ENCODE peak calls at places on chromosomes 5 and 9, in five cellular contexts. H is T-helper 2 cell, X is HTR-8/SVneo, S is right lobe of liver, T is right cardiac atrium. Z is an unnamed sample.

GRCh38 chr5:134592141-134592746 is 40.4 kb downstream of the SAR1B start:
- DNase-seq in H (no peak), X (no peak), S (no peak), T (no peak), Z (no peak)

GRCh38 chr5:9188131-9188530 is 357.7 kb downstream of the SEMA5A start:
- DNase-seq in H (no peak), X (no peak), S (no peak), T (no peak), Z (no peak)

GRCh38 chr5:179883163-179883562 is 24.5 kb downstream of the TBC1D9B start:
- DNase-seq in H (no peak), X (no peak), S (no peak), T (no peak), Z (no peak)

GRCh38 chr9:80932181-80932580 is 757.2 kb downstream of the TLE1 start:
- DNase-seq in H (no peak), X (no peak), S (no peak), T (no peak), Z (no peak)

GRCh38 chr9:115395511-115396021 is 277.6 kb upstream of the TNC start:
- DNase-seq in H (no peak), X (no peak), S (no peak), T (no peak), Z (peak)

GRCh38 chr9:13352451-13352979 is 73.0 kb upstream of the MPDZ start:
- DNase-seq in H (no peak), X (no peak), S (no peak), T (no peak), Z (no peak)

GRCh38 chr9:125430161-125430485 is 168.5 kb downstream of the GAPVD1 start:
- DNase-seq in H (no peak), X (no peak), S (no peak), T (no peak), Z (no peak)

GRCh38 chr5:173501922-173502321 is 114.5 kb downstream of the BOD1 start:
- DNase-seq in H (no peak), X (no peak), S (no peak), T (no peak), Z (no peak)

GRCh38 chr5:134458234-134458633 is 46.6 kb upstream of the CDKN2AIPNL start:
- DNase-seq in H (no peak), X (no peak), S (no peak), T (peak), Z (no peak)

GRCh38 chr5:34699155-34700077 is 43.3 kb downstream of the RAI14 start:
- DNase-seq in H (no peak), X (no peak), S (peak), T (no peak), Z (no peak)

GRCh38 chr5:5886812-5887486 is 464.5 kb downstream of the ICE1 start:
- DNase-seq in H (peak), X (no peak), S (peak), T (no peak), Z (no peak)

GRCh38 chr9:107688728-107689127 is 199.2 kb upstream of the KLF4 start:
- DNase-seq in H (no peak), X (no peak), S (no peak), T (no peak), Z (no peak)

GRCh38 chr5:74130141-74130897 is 504.3 kb downstream of the ARHGEF28 start:
- DNase-seq in H (no peak), X (no peak), S (no peak), T (no peak), Z (peak)

GRCh38 chr5:14101922-14102321 is 41.2 kb upstream of the TRIO start:
- DNase-seq in H (no peak), X (no peak), S (no peak), T (no peak), Z (no peak)

GRCh38 chr5:95178046-95178651 is 106.7 kb downstream of the MCTP1 start:
- DNase-seq in H (no peak), X (peak), S (no peak), T (no peak), Z (no peak)

GRCh38 chr9:34158362-34158869 is 20.4 kb upstream of the UBAP1 start:
- DNase-seq in H (no peak), X (no peak), S (no peak), T (no peak), Z (no peak)

GRCh38 chr9:89436963-89437625 is 60.8 kb downstream of the SEMA4D start:
- DNase-seq in H (peak), X (no peak), S (no peak), T (no peak), Z (peak)

GRCh38 chr5:34521628-34522290 is 134.4 kb upstream of the RAI14 start:
- DNase-seq in H (no peak), X (no peak), S (no peak), T (no peak), Z (no peak)

GRCh38 chr9:20671635-20672034 is 12.4 kb upstream of the FOCAD start:
- DNase-seq in H (no peak), X (no peak), S (no peak), T (no peak), Z (no peak)

GRCh38 chr5:180830253-180831138 is 27.9 kb upstream of the MGAT1 start:
- DNase-seq in H (peak), X (no peak), S (peak), T (peak), Z (peak)

GRCh38 chr5:9820696-9821449 is 190.7 kb upstream of the TAS2R1 start:
- DNase-seq in H (no peak), X (no peak), S (no peak), T (no peak), Z (no peak)

GRCh38 chr5:80170117-80170535 is 85.7 kb downstream of the SERINC5 start:
- DNase-seq in H (no peak), X (no peak), S (no peak), T (no peak), Z (no peak)

GRCh38 chr5:176744584-176744965 is 65.8 kb upstream of the UNC5A start:
- DNase-seq in H (no peak), X (no peak), S (peak), T (no peak), Z (peak)

GRCh38 chr9:114083693-114084092 is 5.6 kb upstream of the AMBP start:
- DNase-seq in H (no peak), X (no peak), S (peak), T (no peak), Z (no peak)

GRCh38 chr9:135920256-135920930 is 13.0 kb upstream of the CAMSAP1 start:
- DNase-seq in H (no peak), X (no peak), S (no peak), T (no peak), Z (no peak)

GRCh38 chr9:35847786-35848185 is 18.8 kb downstream of the TMEM8B start:
- DNase-seq in H (no peak), X (no peak), S (no peak), T (no peak), Z (no peak)